ENCODE peak calls at places on chromosomes 1 and 21, in seven cellular contexts. K is lower leg skin, D is A549, T is ovary, U is esophagus squamous epithelium, S is tibial nerve, M is transverse colon. O is an unnamed sample.

GRCh38 chr1:39183503-39184353 is 20.8 kb upstream of the MACF1 start:
- DNase-seq in K (peak; percentile 80), U (peak; percentile 22), T (no peak), M (peak; percentile 75), S (no peak), D (peak; percentile 60), O (peak; percentile 82)

GRCh38 chr21:41663805-41664788 is 102.8 kb downstream of the RIPK4 start:
- DNase-seq in M (peak; percentile 81), S (no peak), K (no peak), T (no peak), D (no peak), U (no peak), O (no peak)

GRCh38 chr1:167880570-167880969 is 33.4 kb downstream of the ADCY10 start:
- DNase-seq in S (no peak), D (no peak), M (no peak), T (no peak), U (no peak), K (no peak), O (no peak)

GRCh38 chr1:145987926-145988325 is 8.5 kb downstream of the TXNIP start:
- DNase-seq in M (no peak), U (no peak), K (no peak), S (no peak), D (no peak), T (no peak), O (peak; percentile 8)

GRCh38 chr1:171663854-171664550 is 11.5 kb upstream of the MYOC start:
- DNase-seq in K (no peak), D (no peak), T (no peak), M (no peak), S (no peak), U (no peak), O (no peak)

GRCh38 chr21:32782698-32783097 is 11.1 kb upstream of the PAXBP1 start:
- DNase-seq in D (no peak), T (no peak), M (no peak), U (no peak), S (no peak), K (no peak), O (no peak)

GRCh38 chr1:119539636-119540035 is 32.6 kb downstream of the HSD3B1 start:
- DNase-seq in S (no peak), K (no peak), M (no peak), D (no peak), U (no peak), T (no peak), O (no peak)

GRCh38 chr1:112011231-112011630 is 21.8 kb upstream of the KCND3 start:
- DNase-seq in T (no peak), M (no peak), K (no peak), D (no peak), U (no peak), S (no peak), O (no peak)

GRCh38 chr1:173353346-173353745 is 123.8 kb upstream of the PRDX6 start:
- DNase-seq in U (no peak), D (no peak), T (no peak), M (no peak), K (no peak), S (no peak), O (no peak)

GRCh38 chr1:58409826-58410225 is 136.7 kb downstream of the OMA1 start:
- DNase-seq in D (no peak), K (no peak), T (no peak), U (no peak), M (no peak), S (no peak), O (no peak)

GRCh38 chr1:14852301-14852700 is 253.8 kb downstream of the KAZN start:
- DNase-seq in K (no peak), S (no peak), D (no peak), M (no peak), U (no peak), T (no peak), O (peak; percentile 12)

GRCh38 chr21:39721885-39722284 is 23.1 kb upstream of the IGSF5 start:
- DNase-seq in T (no peak), U (no peak), K (no peak), S (no peak), D (no peak), M (peak; percentile 34), O (no peak)

GRCh38 chr1:204931768-204932572 is 61.3 kb downstream of the NFASC start:
- DNase-seq in U (no peak), M (no peak), K (no peak), S (no peak), T (no peak), D (no peak), O (no peak)

GRCh38 chr1:40833979-40834378 is 28.2 kb downstream of the CITED4 start:
- DNase-seq in M (no peak), K (no peak), U (no peak), D (no peak), S (no peak), T (no peak), O (no peak)

GRCh38 chr21:27741736-27742135 is 774.8 kb upstream of the ADAMTS5 start:
- DNase-seq in D (no peak), M (no peak), S (no peak), K (no peak), T (no peak), U (no peak), O (no peak)

GRCh38 chr21:45517249-45518065 is 24.8 kb downstream of the SLC19A1 start:
- DNase-seq in K (no peak), S (no peak), M (no peak), D (no peak), T (peak; percentile 12), U (no peak), O (no peak)

GRCh38 chr1:101291562-101292035 is 54.8 kb downstream of the S1PR1 start:
- DNase-seq in D (no peak), T (no peak), U (no peak), S (peak; percentile 56), M (no peak), K (peak; percentile 38), O (peak; percentile 4)

GRCh38 chr1:145785481-145785880 is 38.4 kb downstream of the RNF115 start:
- DNase-seq in K (no peak), T (no peak), M (no peak), D (no peak), S (no peak), U (no peak), O (no peak)

GRCh38 chr1:110523011-110523410 is 4.0 kb upstream of the KCNA10 start:
- DNase-seq in D (no peak), T (no peak), K (no peak), U (no peak), S (no peak), M (no peak), O (no peak)

GRCh38 chr1:151831605-151832004 is at the start of gene RORC:
- DNase-seq in S (no peak), M (peak; percentile 79), K (no peak), D (no peak), U (no peak), T (no peak), O (peak; percentile 94)
- TF ChIP-seq POLR2A in S (no peak), M (peak; percentile 88), K (no peak), D (no peak), U (no peak), T (no peak), O (peak; percentile 88)

DNA sequence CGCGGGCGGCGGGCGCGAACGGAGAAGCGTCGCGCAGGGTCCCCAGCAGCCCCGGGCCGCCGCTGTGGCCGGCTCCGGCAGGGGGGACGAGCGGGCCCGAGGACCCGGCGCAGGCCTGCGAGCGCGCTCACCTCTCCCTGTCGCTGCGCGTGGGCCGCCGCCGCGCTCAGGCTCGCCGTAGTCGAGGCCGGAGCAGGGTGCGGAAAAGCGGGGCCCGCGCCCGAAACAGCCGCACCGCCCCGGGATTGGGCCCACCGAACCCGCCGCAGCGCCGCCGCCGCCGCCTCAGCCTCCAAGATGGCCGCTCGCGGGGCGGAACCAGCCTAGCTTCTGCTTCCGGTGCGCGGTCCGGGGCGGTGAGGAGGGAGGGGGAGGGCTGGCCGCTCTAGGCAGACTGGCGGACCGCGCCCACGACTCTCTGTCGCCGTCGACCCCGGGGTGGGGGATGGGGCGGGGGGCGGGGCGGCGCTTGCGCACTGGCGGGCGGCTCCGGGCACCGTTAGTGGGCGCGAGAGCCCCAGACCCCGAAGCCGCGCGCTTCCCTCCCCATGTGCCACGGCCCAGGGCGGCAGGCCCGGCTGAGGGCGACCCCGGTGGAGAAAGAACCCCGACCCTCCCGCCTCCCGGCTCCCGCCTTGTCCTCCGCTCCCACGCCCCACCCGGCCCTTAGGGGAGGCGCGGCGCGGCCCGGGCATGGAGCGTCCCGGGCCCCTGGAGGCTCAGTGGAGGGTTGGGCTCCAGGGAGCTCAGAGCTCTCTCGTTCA is at the start of gene UBE2J2:
- DNase-seq in M (peak; percentile 96), K (peak; percentile 90), D (peak; percentile 75), S (peak; percentile 85), T (peak; percentile 95), U (peak; percentile 67), O (peak; percentile 93)
- TF ChIP-seq POLR2A in M (peak; percentile 48), K (no peak), D (peak; percentile 65), S (peak; percentile 70), T (peak; percentile 69), U (no peak), O (peak; percentile 88)

GRCh38 chr1:183472488-183473285 is at the start of gene SMG7:
- DNase-seq in D (peak; percentile 31), T (no peak), S (peak; percentile 13), K (peak; percentile 31), M (peak; percentile 59), U (peak; percentile 56), O (peak; percentile 26)

GRCh38 chr1:183470961-183471747 is 1.1 kb upstream of the SMG7 start:
- DNase-seq in K (peak; percentile 55), U (peak; percentile 47), S (peak; percentile 47), D (peak; percentile 52), M (peak; percentile 70), T (peak; percentile 75), O (peak; percentile 32)

GRCh38 chr1:183471748-183472487 is 381 bp upstream of the SMG7 start:
- DNase-seq in S (peak; percentile 96), D (peak; percentile 84), K (peak; percentile 96), T (peak; percentile 99), U (peak; percentile 90), M (peak; percentile 98), O (peak; percentile 97)

GRCh38 chr1:183467687-183468086 is 4.6 kb upstream of the SMG7 start:
- DNase-seq in M (no peak), T (no peak), U (no peak), S (no peak), D (peak; percentile 21), K (no peak), O (no peak)

DNA sequence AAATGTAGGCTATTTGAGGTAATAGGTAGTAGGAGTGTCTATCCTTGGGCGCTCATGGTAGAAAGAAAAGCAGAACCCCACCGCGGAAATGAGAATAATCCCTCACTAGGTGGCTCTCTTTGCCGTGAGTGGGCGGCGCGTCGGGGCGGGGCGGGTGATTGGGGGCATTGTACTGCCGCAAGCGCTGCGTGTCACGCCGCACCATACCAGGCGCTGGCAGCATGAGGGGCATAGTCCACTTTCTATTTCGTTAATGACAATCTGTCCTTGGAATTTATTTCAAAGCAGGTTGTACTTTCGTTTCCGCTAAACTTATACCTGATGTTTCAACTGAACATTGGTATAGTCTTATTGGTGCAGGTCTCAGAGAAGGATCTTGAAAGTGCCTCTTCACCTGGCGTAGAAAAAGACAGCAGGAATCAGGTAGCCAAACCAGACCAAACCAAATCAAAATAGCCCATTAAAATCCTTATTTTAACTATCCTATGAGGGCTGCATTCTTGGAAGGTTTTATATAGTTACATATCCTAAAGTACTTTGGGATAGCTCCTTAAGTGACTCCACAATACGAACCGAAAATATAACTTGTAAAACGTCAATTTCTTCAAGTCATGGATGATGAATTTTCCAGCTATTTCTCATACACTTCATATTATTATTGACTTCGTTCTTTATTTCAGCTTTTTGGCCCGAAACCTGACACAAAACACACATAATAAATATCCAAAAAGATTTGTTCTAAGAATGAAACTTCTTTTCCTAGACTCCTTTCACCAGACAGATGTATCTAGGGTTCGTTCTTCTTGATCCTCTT is 1.9 kb upstream of the SMG7 start:
- DNase-seq in T (peak; percentile 83), S (peak; percentile 77), D (peak; percentile 59), M (peak; percentile 95), U (peak; percentile 35), K (peak; percentile 78), O (peak; percentile 81)
- TF ChIP-seq POLR2A in T (peak; percentile 45), S (peak; percentile 24), D (peak; percentile 33), M (peak; percentile 89), U (no peak), K (no peak), O (peak; percentile 64)

GRCh38 chr1:153617677-153618076 is 1.6 kb upstream of the S100A14 start:
- DNase-seq in U (no peak), K (no peak), M (peak; percentile 94), D (no peak), S (no peak), T (peak; percentile 76), O (peak; percentile 75)
- TF ChIP-seq POLR2A in U (no peak), K (no peak), M (no peak), D (no peak), S (no peak), T (no peak), O (no peak)